ENCODE peak calls at places on chromosomes 16 and 17, in nine cellular contexts. O is astrocyte of the spinal cord; N is A549; R is Jurkat, Clone E6-1; Q is dorsolateral prefrontal cortex; J is uterus; K is fibroblast of mammary gland; G is stomach; Y is choroid plexus epithelial cell. C is an unnamed sample.

GRCh38 chr17:45040459-45040858 is 11.0 kb downstream of the DCAKD start:
- DNase-seq in J (no peak), Y (no peak), Q (no peak), G (no peak), R (no peak), N (no peak), O (no peak), K (peak; percentile 21), C (peak; percentile 67)

GRCh38 chr16:57628008-57628781 is at the start of gene ADGRG1:
- DNase-seq in O (peak; percentile 94), Y (peak; percentile 97), K (peak; percentile 94), R (no peak), J (peak; percentile 92), G (peak; percentile 72), N (peak; percentile 93), Q (peak; percentile 68), C (no peak)

GRCh38 chr17:59377410-59377809 is 46.0 kb downstream of the YPEL2 start:
- DNase-seq in R (no peak), O (peak; percentile 52), K (peak; percentile 76), N (no peak), Y (peak; percentile 34), Q (no peak), G (no peak), J (no peak), C (no peak)

GRCh38 chr17:75365009-75365930 is 40.2 kb downstream of the GRB2 start:
- DNase-seq in Q (no peak), N (no peak), K (no peak), G (no peak), J (no peak), R (no peak), Y (no peak), O (no peak), C (no peak)

GRCh38 chr17:71959129-71959528 is 161.7 kb upstream of the SOX9 start:
- DNase-seq in R (no peak), Y (peak; percentile 42), O (peak; percentile 13), J (no peak), G (no peak), N (peak; percentile 31), K (peak; percentile 20), Q (no peak), C (no peak)

GRCh38 chr17:11493947-11494346 is 104.3 kb upstream of the DNAH9 start:
- DNase-seq in R (no peak), N (no peak), K (no peak), J (no peak), G (no peak), Y (no peak), O (no peak), Q (no peak), C (no peak)

GRCh38 chr16:28042856-28043255 is 20.7 kb downstream of the GSG1L start:
- DNase-seq in Y (peak; percentile 5), R (no peak), O (peak; percentile 36), G (no peak), K (peak; percentile 17), J (no peak), Q (no peak), N (no peak), C (no peak)

GRCh38 chr17:37732313-37732712 is 12.5 kb downstream of the HNF1B start:
- DNase-seq in Y (no peak), Q (no peak), O (no peak), K (no peak), N (no peak), R (no peak), G (no peak), J (no peak), C (no peak)

GRCh38 chr17:16419929-16420271 is 4.5 kb downstream of the TRPV2 start:
- DNase-seq in G (no peak), N (no peak), K (peak; percentile 87), Y (peak; percentile 90), Q (no peak), R (no peak), J (no peak), O (peak; percentile 90), C (no peak)

GRCh38 chr16:81740163-81740562 is 38.9 kb upstream of the PLCG2 start:
- DNase-seq in R (no peak), J (no peak), N (no peak), Q (no peak), K (no peak), O (no peak), G (no peak), Y (no peak), C (no peak)

GRCh38 chr17:31499771-31500554 is 108.5 kb downstream of the RAB11FIP4 start:
- DNase-seq in G (peak; percentile 70), K (peak; percentile 18), Q (peak; percentile 80), O (peak; percentile 47), J (no peak), Y (peak; percentile 18), N (no peak), R (no peak), C (no peak)

GRCh38 chr17:50139950-50140885 is 10.3 kb upstream of the SAMD14 start:
- DNase-seq in O (peak; percentile 69), Y (peak; percentile 88), J (peak; percentile 85), G (peak; percentile 81), R (peak; percentile 62), K (peak; percentile 83), Q (no peak), N (peak; percentile 91), C (no peak)

DNA sequence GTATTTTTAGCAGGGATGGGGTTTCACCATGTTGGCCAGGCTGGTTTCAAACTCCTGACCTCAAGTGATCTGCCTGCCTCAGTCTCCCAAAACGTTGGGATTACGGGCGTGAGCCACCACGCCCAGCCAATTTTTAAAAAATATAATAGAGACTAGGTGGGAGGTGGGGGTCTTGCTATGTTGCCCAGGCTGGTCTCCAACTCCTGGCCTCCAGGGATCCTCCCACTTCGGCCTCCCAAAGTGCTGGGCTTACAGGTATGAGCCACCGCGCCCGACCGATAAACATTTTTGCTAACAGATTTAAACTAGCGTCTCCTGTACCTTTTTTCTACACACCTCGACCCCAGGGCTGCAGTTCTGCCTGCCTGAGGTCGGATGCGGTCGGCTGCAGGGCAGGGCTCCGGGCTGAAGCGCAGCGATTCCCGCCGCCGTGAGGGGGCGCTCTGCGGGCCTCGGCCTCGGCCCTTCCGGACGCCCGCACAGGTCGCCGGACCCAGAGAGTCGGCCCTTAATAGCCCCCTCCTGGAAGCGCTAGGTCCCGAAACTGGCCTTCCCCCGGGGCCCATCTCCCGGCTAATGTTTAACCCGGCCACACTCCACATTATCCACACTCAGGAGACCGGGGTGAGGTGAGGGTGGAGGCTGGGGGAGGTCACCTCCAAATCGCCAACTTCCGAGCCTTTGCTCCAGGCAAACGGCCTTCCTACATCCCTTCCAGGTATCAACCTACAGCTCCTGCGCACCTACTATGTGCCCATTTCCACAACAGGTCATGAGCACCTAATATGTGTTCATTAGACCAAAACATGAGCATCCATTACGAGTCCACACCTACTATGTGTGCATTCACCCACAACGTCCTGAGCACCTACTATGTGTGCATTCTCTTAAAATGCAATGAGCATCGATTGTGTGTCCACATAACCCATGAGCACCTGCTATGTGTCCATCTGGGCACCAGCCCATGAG is 2.0 kb upstream of the GLIS2 start:
- DNase-seq in N (peak; percentile 95), G (peak; percentile 72), R (no peak), O (peak; percentile 15), J (no peak), K (peak; percentile 35), Y (no peak), Q (no peak), C (no peak)
- H3K4me3 ChIP-seq in N (no peak overlapping the region), G (no peak overlapping the region), R (no peak overlapping the region), O (no peak overlapping the region), J (no peak overlapping the region), K (no peak overlapping the region), Y (no peak overlapping the region), Q (no peak overlapping the region), C (no peak overlapping the region)

GRCh38 chr17:3916825-3917224 is 560 bp upstream of the P2RX1 start:
- DNase-seq in N (no peak), R (no peak), G (no peak), K (no peak), Q (no peak), O (no peak), J (no peak), Y (no peak), C (no peak)
- H3K4me3 ChIP-seq in N (no peak overlapping the region), R (peak overlapping the region; percentile 41), G (no peak overlapping the region), K (no peak overlapping the region), Q (no peak overlapping the region), O (no peak overlapping the region), J (no peak overlapping the region), Y (no peak overlapping the region), C (no peak overlapping the region)

GRCh38 chr17:48605409-48605864 is 651 bp upstream of the HOXB6 start:
- DNase-seq in O (peak; percentile 67), Y (no peak), N (no peak), R (no peak), K (no peak), J (no peak), G (no peak), Q (no peak), C (no peak)

GRCh38 chr17:48606892-48607241 is 2.1 kb upstream of the HOXB6 start:
- DNase-seq in O (no peak), Q (no peak), G (no peak), Y (no peak), N (no peak), K (no peak), J (no peak), R (no peak), C (no peak)

GRCh38 chr17:48603959-48604769 is 622 bp downstream of the HOXB6 start:
- DNase-seq in G (no peak), J (no peak), R (no peak), K (peak; percentile 70), O (no peak), N (peak; percentile 88), Q (no peak), Y (no peak), C (no peak)

GRCh38 chr17:48604770-48605329 is at the start of gene HOXB6:
- DNase-seq in G (no peak), J (no peak), R (no peak), K (peak; percentile 63), Q (no peak), O (peak; percentile 91), N (peak; percentile 79), Y (no peak), C (no peak)

DNA sequence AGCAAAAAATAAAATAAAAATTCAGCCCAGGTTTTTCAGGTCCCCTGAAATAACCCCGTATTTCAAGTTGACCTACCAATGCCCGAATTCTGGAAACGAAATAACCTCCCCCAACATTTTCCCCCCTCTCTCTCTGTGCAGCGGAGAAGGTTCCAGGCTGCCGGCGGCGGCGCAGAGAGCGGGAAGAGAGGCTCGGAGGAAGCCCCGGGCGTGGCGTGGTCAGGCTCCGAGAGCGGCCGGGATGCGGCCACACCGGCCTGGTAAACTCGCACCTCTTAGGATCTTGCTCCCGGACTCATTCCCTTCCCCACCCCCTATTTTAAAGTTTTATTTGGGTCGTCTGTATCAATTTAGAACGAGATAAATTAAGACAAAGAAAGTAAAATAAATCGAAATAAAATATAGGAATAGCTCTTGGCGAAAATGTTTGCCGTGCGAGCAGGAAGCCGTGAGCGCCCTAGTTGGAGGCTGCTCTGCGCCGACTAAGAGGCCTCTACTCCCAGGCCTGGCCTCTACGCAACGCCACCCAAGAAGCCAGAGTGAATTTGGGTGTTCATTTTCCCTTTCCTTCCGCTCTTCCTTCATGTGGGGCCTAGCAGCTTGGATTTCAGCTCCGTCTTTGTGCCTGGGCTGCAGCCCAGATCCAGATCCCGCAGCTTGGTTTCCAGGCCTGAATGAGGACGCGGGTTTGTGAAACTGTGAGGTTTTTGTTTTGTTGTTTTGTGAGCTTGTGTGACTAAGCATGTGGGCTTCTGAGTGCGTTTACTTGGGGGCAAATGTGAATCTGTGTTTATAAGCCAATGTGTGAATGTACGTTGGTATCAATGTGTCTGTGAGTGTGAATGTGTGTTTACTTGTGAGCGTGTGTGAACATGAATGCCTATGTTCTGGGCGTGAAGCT is 1.5 kb upstream of the HOXB6 start:
- DNase-seq in K (no peak), Q (no peak), N (no peak), R (no peak), O (peak; percentile 53), Y (no peak), J (no peak), G (no peak), C (no peak)
- H3K4me3 ChIP-seq in K (no peak overlapping the region), Q (no peak overlapping the region), N (no peak overlapping the region), R (no peak overlapping the region), O (peak overlapping the region; percentile 57), Y (no peak overlapping the region), J (no peak overlapping the region), G (no peak overlapping the region), C (no peak overlapping the region)

GRCh38 chr16:87051526-87052320 is 265.5 kb downstream of the C16orf95 start:
- DNase-seq in O (no peak), R (no peak), Q (no peak), J (no peak), N (no peak), K (no peak), Y (no peak), G (no peak), C (no peak)
- H3K4me3 ChIP-seq in O (no peak overlapping the region), R (no peak overlapping the region), Q (no peak overlapping the region), J (no peak overlapping the region), N (no peak overlapping the region), K (no peak overlapping the region), Y (no peak overlapping the region), G (no peak overlapping the region), C (no peak overlapping the region)